ENCODE peak calls at places on chromosomes 2 and 18, in five cellular contexts. C, I, F, E and B are unnamed samples.

GRCh38 chr2:75609937-75610508 is 36.6 kb upstream of the MRPL19 start:
- DNase-seq in C (no peak), I (no peak), F (peak), E (no peak), B (no peak)

GRCh38 chr2:103667335-103667884 is 905.6 kb downstream of the TMEM182 start:
- DNase-seq in C (no peak), I (no peak), F (no peak), E (no peak), B (peak)

GRCh38 chr18:28652654-28653053 is 475.7 kb upstream of the CDH2 start:
- DNase-seq in C (no peak), I (no peak), F (no peak), E (no peak), B (no peak)

GRCh38 chr18:21452808-21453511 is 147.5 kb downstream of the ESCO1 start:
- DNase-seq in C (no peak), I (no peak), F (no peak), E (no peak), B (no peak)

GRCh38 chr2:19753818-19754217 is 148.0 kb downstream of the TTC32 start:
- DNase-seq in C (no peak), I (no peak), F (no peak), E (no peak), B (no peak)

GRCh38 chr2:239962890-239963591 is 62.1 kb downstream of the NDUFA10 start:
- DNase-seq in C (no peak), I (no peak), F (no peak), E (no peak), B (no peak)

GRCh38 chr18:28961669-28962228 is 784.8 kb upstream of the CDH2 start:
- DNase-seq in C (peak), I (peak), F (peak), E (no peak), B (no peak)

GRCh38 chr2:144642106-144642505 is 122.2 kb upstream of the ZEB2 start:
- DNase-seq in C (no peak), I (no peak), F (no peak), E (no peak), B (no peak)

GRCh38 chr2:165357758-165358157 is 111.7 kb upstream of the CSRNP3 start:
- DNase-seq in C (no peak), I (peak), F (peak), E (no peak), B (no peak)

DNA sequence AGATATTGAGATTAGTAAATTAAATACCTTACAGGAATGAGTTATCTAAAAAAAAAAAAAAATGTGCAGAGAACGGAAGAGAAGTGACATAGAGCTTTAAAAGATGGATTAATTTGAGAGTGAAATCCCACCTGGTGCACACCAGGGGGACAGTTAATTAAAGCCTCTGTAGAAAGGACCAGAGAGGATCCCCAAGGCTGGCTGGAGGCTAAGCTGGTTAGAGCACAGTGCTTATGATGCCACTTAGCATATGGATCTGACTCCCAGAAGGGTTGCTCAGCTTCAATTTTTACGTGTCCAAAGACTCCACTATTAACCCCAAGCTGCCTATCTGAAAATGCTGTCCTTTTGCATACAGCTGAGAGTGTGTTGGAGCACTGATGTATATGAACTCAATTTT is 15.0 kb upstream of the SLC8A1 start:
- DNase-seq in C (no peak), I (no peak), F (no peak), E (no peak), B (no peak)
- TF ChIP-seq CTCF in C (no peak), I (no peak), F (no peak), E (no peak), B (no peak)

DNA sequence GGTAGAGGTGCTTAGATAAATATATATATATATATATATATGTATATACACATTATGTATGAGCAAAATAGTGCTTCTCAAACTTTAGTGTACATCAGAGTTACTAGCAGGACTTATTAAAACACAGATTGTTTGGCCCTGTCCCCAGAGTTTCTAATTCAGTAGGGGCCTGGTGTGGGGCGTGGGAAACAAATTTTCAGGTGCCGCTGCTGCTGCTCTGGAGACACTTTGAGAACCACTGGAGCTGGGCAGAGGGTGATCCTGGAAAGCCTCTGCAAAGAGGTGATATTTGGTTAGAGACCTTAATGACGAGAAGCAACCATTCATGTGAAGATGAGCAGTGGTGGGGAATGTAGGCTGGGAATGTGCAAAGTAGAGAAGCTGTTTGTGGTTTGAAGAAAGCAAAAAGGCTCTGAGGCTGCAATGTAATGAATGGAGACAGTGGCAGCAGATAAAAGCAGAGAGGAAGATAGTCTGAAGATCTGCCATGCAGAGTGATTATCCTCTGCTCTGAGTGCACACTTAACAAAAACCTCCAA is 142.9 kb downstream of the PLCL1 start:
- DNase-seq in C (no peak), I (no peak), F (no peak), E (no peak), B (no peak)
- TF ChIP-seq CTCF in C (no peak), I (no peak), F (no peak), E (no peak), B (no peak)

DNA sequence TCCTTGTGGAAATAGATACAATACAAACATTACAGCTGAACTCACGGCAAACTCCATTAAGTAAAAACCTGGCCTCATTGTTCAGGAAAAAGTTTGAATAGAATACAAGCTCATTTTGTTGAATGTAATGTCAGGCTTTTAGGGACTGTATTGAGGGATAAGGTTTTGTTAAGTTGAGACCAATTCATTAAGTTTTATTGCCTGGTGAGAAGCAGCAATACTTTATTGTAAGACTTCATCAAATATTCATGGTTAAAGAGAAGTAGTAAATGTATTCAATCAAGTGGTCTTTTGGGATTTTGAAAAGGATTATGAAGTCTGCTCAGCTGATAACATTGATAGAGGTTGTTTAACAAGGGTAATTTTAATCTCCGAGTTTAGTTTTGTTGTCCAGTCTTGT is 35.4 kb upstream of the METAP1D start:
- DNase-seq in C (no peak), I (no peak), F (no peak), E (no peak), B (no peak)
- TF ChIP-seq CTCF in C (no peak), I (no peak), F (no peak), E (no peak), B (no peak)

DNA sequence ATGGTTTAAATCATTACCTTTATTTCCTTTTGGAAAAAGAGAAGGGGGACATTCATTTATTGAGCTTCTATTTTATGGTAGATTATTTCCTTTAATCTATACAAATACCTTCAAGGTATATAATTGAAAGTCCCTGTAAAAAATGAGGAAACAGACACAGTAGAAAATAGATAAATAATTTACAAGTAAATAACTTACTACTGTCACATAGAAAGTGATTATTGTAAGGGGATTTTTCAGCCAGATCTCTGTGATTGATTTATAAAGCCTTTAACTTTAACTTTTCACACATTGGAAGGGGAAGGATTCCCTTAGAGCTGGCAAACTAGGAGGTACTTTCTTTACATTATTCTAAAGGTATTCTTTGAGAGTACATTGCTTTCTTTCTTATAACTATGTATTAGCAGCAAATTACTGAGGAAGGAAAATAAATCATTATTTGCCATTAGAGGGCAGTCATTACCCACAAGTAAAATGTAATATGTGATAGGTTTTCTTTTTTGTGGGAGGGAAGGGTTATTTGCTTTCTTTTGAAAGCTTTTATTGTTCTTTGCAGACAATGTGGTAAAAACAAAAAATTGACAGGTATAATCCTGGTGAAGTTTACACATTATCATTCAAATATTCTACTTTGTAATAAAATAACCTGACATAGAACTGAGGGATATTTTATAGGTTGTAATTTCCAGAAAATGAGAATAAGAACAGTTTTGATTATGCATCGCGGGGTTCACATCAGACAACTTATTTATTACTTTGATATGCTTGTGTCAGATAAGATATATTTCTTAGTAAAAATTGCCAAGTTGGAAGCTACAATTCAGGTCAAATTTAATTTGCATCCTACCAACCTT is 24.8 kb upstream of the RPE start:
- DNase-seq in C (peak), I (peak), F (peak), E (no peak), B (no peak)
- TF ChIP-seq CTCF in C (peak), I (peak), F (peak), E (peak), B (peak)

GRCh38 chr2:66509326-66509811 is 74.4 kb downstream of the MEIS1 start:
- DNase-seq in C (no peak), I (no peak), F (peak), E (no peak), B (no peak)
- TF ChIP-seq CTCF in C (no peak), I (no peak), F (no peak), E (no peak), B (no peak)

DNA sequence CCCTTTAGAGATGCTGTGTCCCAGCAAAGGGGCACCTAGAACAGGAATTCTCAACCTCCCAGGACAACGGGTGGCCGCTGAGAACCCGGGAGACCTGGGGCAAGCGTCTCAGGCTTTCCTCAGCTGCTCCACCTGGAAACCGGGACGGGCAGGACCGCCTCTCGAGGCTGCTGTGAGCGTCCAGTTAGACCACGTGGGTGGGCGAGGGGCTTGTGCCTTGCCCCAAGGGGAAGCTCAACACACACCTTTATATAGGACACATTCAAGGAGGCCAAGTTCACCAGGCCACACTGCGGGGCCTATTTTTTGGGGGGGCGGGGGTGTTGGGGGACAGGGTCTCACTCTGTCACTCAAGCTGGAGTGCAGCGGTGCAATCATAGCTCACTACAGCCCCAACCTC is 23.3 kb upstream of the KLF11 start:
- DNase-seq in C (no peak), I (no peak), F (no peak), E (no peak), B (no peak)
- TF ChIP-seq CTCF in C (no peak), I (no peak), F (no peak), E (no peak), B (no peak)

DNA sequence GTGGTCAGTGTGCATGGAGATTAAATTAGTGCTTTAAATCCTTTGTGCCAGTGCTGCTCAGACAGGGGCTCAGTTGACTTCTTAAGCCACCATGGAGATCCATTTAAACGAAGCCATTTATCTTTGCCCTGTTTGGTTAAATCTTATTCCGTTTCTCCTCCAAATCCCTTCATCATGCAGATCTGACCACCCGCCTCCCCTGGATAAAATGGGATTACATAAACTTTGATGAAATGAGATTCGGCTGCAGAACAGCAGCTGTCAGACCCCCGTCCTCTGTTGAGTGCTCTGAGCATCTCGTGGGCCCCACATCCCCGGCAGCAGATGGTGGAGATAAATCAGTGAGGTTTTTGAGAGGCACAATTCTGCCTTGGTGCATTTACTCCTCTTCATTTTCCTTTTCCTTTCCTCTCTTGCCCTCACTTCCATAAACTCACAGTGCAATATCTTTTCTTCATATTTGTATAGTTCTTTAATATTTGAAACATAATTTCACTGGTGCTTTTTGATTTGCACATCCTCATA is 84.4 kb upstream of the TWIST2 start:
- DNase-seq in C (no peak), I (no peak), F (no peak), E (no peak), B (no peak)
- TF ChIP-seq CTCF in C (no peak), I (no peak), F (no peak), E (no peak), B (no peak)

GRCh38 chr18:48037481-48038271 is 107.2 kb upstream of the SMAD2 start:
- DNase-seq in C (no peak), I (peak), F (no peak), E (no peak), B (no peak)
- TF ChIP-seq CTCF in C (peak), I (peak), F (no peak), E (peak), B (peak)

GRCh38 chr2:10910625-10911024 is 1.1 kb upstream of the KCNF1 start:
- DNase-seq in C (no peak), I (no peak), F (no peak), E (no peak), B (no peak)

GRCh38 chr2:10912076-10912731 is 470 bp downstream of the KCNF1 start:
- DNase-seq in C (peak), I (no peak), F (no peak), E (no peak), B (no peak)

GRCh38 chr2:10912796-10913445 is 1.2 kb downstream of the KCNF1 start:
- DNase-seq in C (no peak), I (no peak), F (no peak), E (no peak), B (no peak)

GRCh38 chr2:10909996-10910341 is 1.8 kb upstream of the KCNF1 start:
- DNase-seq in C (no peak), I (no peak), F (no peak), E (no peak), B (no peak)

DNA sequence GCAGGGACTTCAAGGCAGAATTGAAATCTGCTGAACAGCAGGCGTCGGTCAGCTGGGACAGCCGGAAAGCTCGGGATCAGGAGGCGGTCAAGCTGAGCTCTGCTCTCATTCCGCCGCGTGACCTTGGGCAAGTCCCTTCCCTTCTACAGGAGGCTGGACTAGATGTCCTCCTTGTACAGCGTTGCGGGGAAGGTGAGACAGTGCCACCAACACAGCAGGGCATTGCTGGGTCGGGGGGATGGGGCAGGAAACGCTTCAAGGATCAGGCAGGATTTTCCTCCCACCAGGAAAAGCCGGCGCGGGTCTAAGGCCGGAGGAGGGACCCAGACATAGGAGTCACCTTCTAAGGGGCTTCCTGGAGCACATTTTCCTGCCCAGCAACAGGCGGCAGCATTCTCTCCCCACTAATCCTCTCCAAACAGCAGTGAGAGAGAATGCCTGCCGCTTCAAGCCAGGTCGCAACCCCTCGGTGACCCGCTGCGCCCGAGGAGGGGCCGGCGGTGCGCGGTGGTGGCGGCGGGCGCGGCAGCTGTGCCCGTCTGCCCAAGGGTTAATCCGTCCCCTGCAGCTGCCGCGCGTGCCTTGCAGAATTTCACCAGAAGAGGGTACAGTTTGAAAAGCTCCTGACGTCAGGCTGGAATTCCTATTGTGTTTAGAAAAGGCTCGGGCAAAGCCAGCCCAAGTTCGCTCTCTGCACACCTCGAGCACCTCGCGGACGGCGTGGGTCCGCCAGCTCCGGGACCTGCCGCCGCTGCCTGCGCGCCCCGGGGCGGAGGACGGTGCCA is at the start of gene KCNF1:
- DNase-seq in C (peak), I (peak), F (peak), E (no peak), B (peak)
- TF ChIP-seq CTCF in C (peak), I (peak), F (peak), E (peak), B (peak)